ENCODE peak calls at places on chromosomes 12 and 14, in eight cellular contexts. R is kidney tubule cell, X is cardiac fibroblast, D is LNCaP clone FGC, S is HS-5, H is activated B cell treated with CpG ODN at 0.5 μM for 24 hours, V is C1 segment of cervical spinal cord, O is NCI-H774. L is an unnamed sample.

GRCh38 chr14:77260631-77261030 is 10.4 kb downstream of the NGB start:
- DNase-seq in D (no peak), R (no peak), O (no peak), S (no peak), H (no peak), V (no peak), X (peak), L (no peak)

GRCh38 chr14:21768116-21768874 is 94.7 kb upstream of the OR4E1 start:
- DNase-seq in V (no peak), X (peak), H (no peak), S (no peak), D (no peak), R (peak), O (no peak), L (no peak)

GRCh38 chr14:51367600-51367931 is 127.5 kb downstream of the TMX1 start:
- DNase-seq in O (no peak), X (peak), V (no peak), D (no peak), H (no peak), S (peak), R (no peak), L (peak)

GRCh38 chr14:85316701-85317100 is 213.2 kb upstream of the FLRT2 start:
- DNase-seq in X (no peak), D (no peak), S (no peak), V (no peak), R (no peak), O (no peak), H (no peak), L (no peak)

GRCh38 chr12:80041691-80042090 is 57.6 kb upstream of the OTOGL start:
- DNase-seq in H (no peak), O (no peak), S (peak), V (no peak), R (peak), X (peak), D (no peak), L (no peak)

GRCh38 chr12:114920828-114921579 is 237.0 kb upstream of the TBX3 start:
- DNase-seq in V (no peak), S (no peak), H (no peak), X (peak), D (no peak), R (no peak), O (no peak), L (no peak)

GRCh38 chr14:61080591-61081010 is 99.6 kb downstream of the SLC38A6 start:
- DNase-seq in O (no peak), X (no peak), R (no peak), V (no peak), S (peak), D (no peak), H (peak), L (peak)

GRCh38 chr14:52355016-52355430 is 40.9 kb downstream of the PTGER2 start:
- DNase-seq in V (no peak), S (peak), H (no peak), X (peak), O (no peak), D (no peak), R (peak), L (peak)

GRCh38 chr12:75725505-75726120 is 214.2 kb upstream of the KRR1 start:
- DNase-seq in H (no peak), O (no peak), D (no peak), S (peak), V (no peak), X (no peak), R (peak), L (no peak)

GRCh38 chr14:29528889-29529288 is 398.8 kb downstream of the PRKD1 start:
- DNase-seq in V (no peak), X (peak), S (no peak), D (no peak), O (peak), R (peak), H (no peak), L (no peak)

GRCh38 chr12:11543513-11544168 is 105.8 kb upstream of the ETV6 start:
- DNase-seq in O (no peak), R (peak), D (no peak), X (no peak), H (no peak), V (no peak), S (no peak), L (no peak)

GRCh38 chr12:105419606-105420005 is 89.1 kb downstream of the C12orf75 start:
- DNase-seq in X (no peak), D (no peak), H (no peak), V (no peak), O (no peak), S (no peak), R (no peak), L (no peak)

GRCh38 chr14:42517786-42518530 is 911.3 kb downstream of the LRFN5 start:
- DNase-seq in D (no peak), O (no peak), X (peak), S (no peak), R (no peak), V (no peak), H (no peak), L (no peak)

GRCh38 chr12:56087220-56087619 is 7.3 kb downstream of the ERBB3 start:
- DNase-seq in X (peak), R (no peak), O (peak), H (no peak), S (no peak), V (no peak), D (peak), L (no peak)

GRCh38 chr12:132458441-132459225 is 31.3 kb upstream of the FBRSL1 start:
- DNase-seq in V (no peak), H (no peak), S (no peak), D (no peak), R (no peak), O (no peak), X (no peak), L (no peak)

GRCh38 chr14:101810897-101811620 is 49.5 kb downstream of the PPP2R5C start:
- DNase-seq in X (no peak), D (no peak), S (no peak), O (no peak), H (no peak), R (peak), V (no peak), L (no peak)

GRCh38 chr12:53221203-53222076 is 10.6 kb downstream of the RARG start:
- DNase-seq in V (peak), H (peak), R (peak), S (no peak), X (peak), D (no peak), O (peak), L (no peak)

GRCh38 chr12:86523844-86524243 is 267.7 kb upstream of the MGAT4C start:
- DNase-seq in O (no peak), D (no peak), S (no peak), V (no peak), H (no peak), R (no peak), X (no peak), L (no peak)

GRCh38 chr12:88638388-88638787 is 58.1 kb upstream of the KITLG start:
- DNase-seq in H (no peak), V (no peak), D (no peak), R (no peak), S (no peak), X (no peak), O (no peak), L (no peak)

GRCh38 chr14:56585461-56586084 is 6.0 kb downstream of the TMEM260 start:
- DNase-seq in D (no peak), X (no peak), H (no peak), O (peak), R (no peak), S (no peak), V (no peak), L (no peak)

GRCh38 chr14:75499084-75499875 is 23.0 kb upstream of the BATF start:
- DNase-seq in O (no peak), S (no peak), V (no peak), R (no peak), X (no peak), H (no peak), D (no peak), L (no peak)

GRCh38 chr12:46983959-46984833 is 95.2 kb upstream of the PCED1B start:
- DNase-seq in V (no peak), X (peak), S (no peak), D (peak), O (peak), R (peak), H (no peak), L (no peak)

GRCh38 chr12:4001031-4001430 is 127.8 kb upstream of the PARP11 start:
- DNase-seq in R (no peak), S (no peak), V (no peak), O (no peak), D (no peak), H (no peak), X (no peak), L (no peak)

GRCh38 chr14:99395904-99396530 is 84.6 kb downstream of the SETD3 start:
- DNase-seq in H (no peak), S (peak), R (peak), D (peak), O (peak), V (no peak), X (peak), L (no peak)

GRCh38 chr12:54019924-54020586 is 8.2 kb upstream of the HOXC6 start:
- DNase-seq in D (no peak), O (no peak), H (no peak), V (no peak), S (no peak), X (no peak), R (peak), L (no peak)

GRCh38 chr12:54383041-54383609 is 1.4 kb downstream of the ZNF385A start:
- DNase-seq in R (peak), D (no peak), X (peak), O (no peak), S (peak), H (no peak), V (peak), L (peak)

GRCh38 chr14:35384386-35385041 is 20.0 kb downstream of the NFKBIA start:
- DNase-seq in H (no peak), D (no peak), S (no peak), V (peak), O (no peak), R (peak), X (peak), L (peak)

GRCh38 chr12:123471374-123472068 is 13.6 kb downstream of the SNRNP35 start:
- DNase-seq in V (no peak), O (no peak), X (peak), R (no peak), H (no peak), D (no peak), S (no peak), L (peak)

GRCh38 chr14:106622200-106622745 is 1095.9 kb downstream of the TMEM121 start:
- DNase-seq in O (no peak), V (no peak), D (no peak), S (no peak), X (no peak), H (no peak), R (no peak), L (no peak)